ENCODE peak calls at places on chromosomes 7 and 10, in ten cellular contexts. A is CD4-positive, alpha-beta T cell; W is nephron progenitor cell; N is cardiac fibroblast; T is NCI-H146; K is ACHN; H is brain microvascular endothelial cell; J is activated CD4-positive, alpha-beta T cell treated with anti-CD3 and anti-CD28 coated beads for 48 hours; Z is NCI-H510A; D is uterus. L is an unnamed sample.

GRCh38 chr10:112335104-112335840 is 38.6 kb upstream of the ACSL5 start:
- DNase-seq in A (no peak), W (no peak), N (peak), T (no peak), K (no peak), H (no peak), J (no peak), Z (no peak), D (no peak), L (no peak)

GRCh38 chr10:133388265-133388972 is 5.5 kb upstream of the MTG1 start:
- DNase-seq in A (no peak), W (no peak), N (no peak), T (no peak), K (no peak), H (no peak), J (no peak), Z (no peak), D (peak), L (no peak)

GRCh38 chr7:143355450-143356385 is 6.8 kb downstream of the FAM131B start:
- DNase-seq in A (no peak), W (no peak), N (no peak), T (no peak), K (no peak), H (no peak), J (no peak), Z (no peak), D (no peak), L (no peak)

GRCh38 chr10:8137726-8138125 is 83.2 kb downstream of the GATA3 start:
- DNase-seq in A (no peak), W (no peak), N (no peak), T (no peak), K (no peak), H (no peak), J (peak), Z (no peak), D (no peak), L (no peak)

GRCh38 chr7:20532841-20533240 is 82.6 kb upstream of the ABCB5 start:
- DNase-seq in A (no peak), W (no peak), N (peak), T (no peak), K (no peak), H (no peak), J (no peak), Z (no peak), D (no peak), L (no peak)

GRCh38 chr10:100519321-100520051 is at the start of gene SEC31B:
- DNase-seq in A (no peak), W (peak), N (no peak), T (no peak), K (no peak), H (no peak), J (no peak), Z (peak), D (no peak), L (no peak)

GRCh38 chr10:33666686-33667480 is 332.4 kb upstream of the NRP1 start:
- DNase-seq in A (no peak), W (no peak), N (no peak), T (no peak), K (no peak), H (peak), J (no peak), Z (no peak), D (no peak), L (no peak)

GRCh38 chr7:28986723-28987122 is 28.6 kb upstream of the TRIL start:
- DNase-seq in A (no peak), W (no peak), N (peak), T (no peak), K (no peak), H (no peak), J (no peak), Z (no peak), D (peak), L (no peak)

GRCh38 chr10:130807721-130808120 is 503.8 kb downstream of the TCERG1L start:
- DNase-seq in A (no peak), W (no peak), N (no peak), T (no peak), K (no peak), H (no peak), J (no peak), Z (no peak), D (no peak), L (no peak)

GRCh38 chr10:72567421-72567820 is 58.5 kb downstream of the MICU1 start:
- DNase-seq in A (no peak), W (no peak), N (peak), T (no peak), K (peak), H (peak), J (no peak), Z (no peak), D (no peak), L (no peak)

GRCh38 chr10:118216071-118216470 is 126.1 kb downstream of the FAM204A start:
- DNase-seq in A (no peak), W (no peak), N (no peak), T (no peak), K (no peak), H (no peak), J (no peak), Z (no peak), D (peak), L (no peak)